ENCODE peak calls at places on chromosomes 16 and 17, in five cellular contexts. One of them, this sample, is unnamed.

GRCh38 chr17:18858567-18859245 is 775 bp downstream of the PRPSAP2 start:
- DNase-seq in H1: no peak
- DNase-seq in aorta: no peak
- DNase-seq in endodermal cell: no peak
- DNase-seq in uterus: no peak
- DNase-seq in this sample: no peak

GRCh38 chr17:57935833-57936807 is 19.1 kb downstream of the CUEDC1 start:
- DNase-seq in aorta: no peak
- DNase-seq in endodermal cell: peak; percentile 88
- DNase-seq in H1: no peak
- DNase-seq in uterus: peak; percentile 83
- DNase-seq in this sample: peak; percentile 51

GRCh38 chr17:44971776-44972483 is 3.8 kb upstream of the C1QL1 start:
- DNase-seq in endodermal cell: peak; percentile 92
- DNase-seq in H1: no peak
- DNase-seq in uterus: no peak
- DNase-seq in aorta: no peak
- DNase-seq in this sample: peak; percentile 80

GRCh38 chr16:73605309-73605708 is 557.4 kb upstream of the ZFHX3 start:
- DNase-seq in endodermal cell: peak; percentile 46
- DNase-seq in aorta: no peak
- DNase-seq in uterus: no peak
- DNase-seq in H1: peak; percentile 19
- DNase-seq in this sample: peak; percentile 15

GRCh38 chr16:67431077-67431804 is at the start of gene HSD11B2:
- DNase-seq in endodermal cell: peak; percentile 90
- DNase-seq in H1: no peak
- DNase-seq in aorta: peak; percentile 80
- DNase-seq in uterus: peak; percentile 74
- DNase-seq in this sample: peak; percentile 96

GRCh38 chr16:66853261-66854139 is 9.3 kb downstream of the CA7 start:
- DNase-seq in H1: no peak
- DNase-seq in aorta: peak; percentile 61
- DNase-seq in uterus: no peak
- DNase-seq in endodermal cell: peak; percentile 26
- DNase-seq in this sample: peak; percentile 35

GRCh38 chr16:66569131-66569530 is 2.9 kb downstream of the CMTM1 start:
- DNase-seq in endodermal cell: no peak
- DNase-seq in uterus: no peak
- DNase-seq in aorta: no peak
- DNase-seq in H1: no peak
- DNase-seq in this sample: no peak

GRCh38 chr16:24721830-24722238 is 7.6 kb upstream of the TNRC6A start:
- DNase-seq in H1: no peak
- DNase-seq in uterus: no peak
- DNase-seq in endodermal cell: no peak
- DNase-seq in aorta: no peak
- DNase-seq in this sample: no peak

GRCh38 chr16:50683689-50684374 is 2.7 kb upstream of the SNX20 start:
- DNase-seq in aorta: peak; percentile 66
- DNase-seq in H1: no peak
- DNase-seq in endodermal cell: no peak
- DNase-seq in uterus: no peak
- DNase-seq in this sample: no peak

GRCh38 chr16:86970279-86970678 is 346.9 kb downstream of the C16orf95 start:
- DNase-seq in uterus: no peak
- DNase-seq in H1: no peak
- DNase-seq in aorta: peak; percentile 37
- DNase-seq in endodermal cell: no peak
- DNase-seq in this sample: no peak

GRCh38 chr16:2081685-2082084 is 33.9 kb downstream of the TSC2 start:
- DNase-seq in aorta: no peak
- DNase-seq in H1: no peak
- DNase-seq in uterus: no peak
- DNase-seq in endodermal cell: no peak
- DNase-seq in this sample: peak; percentile 67

GRCh38 chr16:19559242-19559910 is 3.9 kb downstream of the VPS35L start:
- DNase-seq in H1: no peak
- DNase-seq in uterus: no peak
- DNase-seq in endodermal cell: peak; percentile 58
- DNase-seq in aorta: no peak
- DNase-seq in this sample: peak; percentile 43

GRCh38 chr17:28878981-28879380 is 18.6 kb downstream of the FLOT2 start:
- DNase-seq in uterus: no peak
- DNase-seq in endodermal cell: peak; percentile 94
- DNase-seq in aorta: no peak
- DNase-seq in H1: peak; percentile 67
- DNase-seq in this sample: peak; percentile 94

GRCh38 chr16:79648846-79649245 is 48.3 kb upstream of the MAF start:
- DNase-seq in endodermal cell: no peak
- DNase-seq in uterus: no peak
- DNase-seq in H1: no peak
- DNase-seq in aorta: no peak
- DNase-seq in this sample: no peak

GRCh38 chr17:49290690-49291326 is 60.2 kb upstream of the PHOSPHO1 start:
- DNase-seq in H1: no peak
- DNase-seq in endodermal cell: peak; percentile 63
- DNase-seq in uterus: no peak
- DNase-seq in aorta: no peak
- DNase-seq in this sample: peak; percentile 50

GRCh38 chr16:59114790-59115189 is 380.7 kb upstream of the GOT2 start:
- DNase-seq in uterus: no peak
- DNase-seq in aorta: no peak
- DNase-seq in endodermal cell: no peak
- DNase-seq in H1: no peak
- DNase-seq in this sample: no peak

GRCh38 chr17:74605361-74605760 is 13.3 kb upstream of the CD300LD start:
- DNase-seq in endodermal cell: no peak
- DNase-seq in aorta: peak; percentile 83
- DNase-seq in uterus: peak; percentile 46
- DNase-seq in H1: no peak
- DNase-seq in this sample: no peak

GRCh38 chr17:40362696-40363479 is 1.6 kb downstream of the GJD3 start:
- DNase-seq in endodermal cell: peak; percentile 98
- DNase-seq in aorta: peak; percentile 91
- DNase-seq in uterus: no peak
- DNase-seq in H1: no peak
- DNase-seq in this sample: peak; percentile 96

GRCh38 chr17:55444471-55445441 is 23.1 kb upstream of the MMD start:
- DNase-seq in uterus: no peak
- DNase-seq in H1: no peak
- DNase-seq in endodermal cell: no peak
- DNase-seq in aorta: no peak
- DNase-seq in this sample: no peak

GRCh38 chr17:13522749-13523148 is 79.0 kb downstream of the HS3ST3A1 start:
- DNase-seq in H1: no peak
- DNase-seq in aorta: no peak
- DNase-seq in uterus: no peak
- DNase-seq in endodermal cell: no peak
- DNase-seq in this sample: no peak

GRCh38 chr16:23081675-23082119 is 67.6 kb downstream of the USP31 start:
- DNase-seq in aorta: no peak
- DNase-seq in uterus: no peak
- DNase-seq in H1: no peak
- DNase-seq in endodermal cell: no peak
- DNase-seq in this sample: no peak

GRCh38 chr16:7866144-7866543 is 533.5 kb downstream of the RBFOX1 start:
- DNase-seq in endodermal cell: no peak
- DNase-seq in aorta: no peak
- DNase-seq in H1: no peak
- DNase-seq in uterus: no peak
- DNase-seq in this sample: no peak

GRCh38 chr17:74417178-74418045 is 14.5 kb upstream of the GPRC5C start:
- DNase-seq in aorta: no peak
- DNase-seq in endodermal cell: no peak
- DNase-seq in uterus: no peak
- DNase-seq in H1: no peak
- DNase-seq in this sample: peak; percentile 54

GRCh38 chr17:18230288-18231141 is 5.1 kb downstream of the LLGL1 start:
- DNase-seq in H1: no peak
- DNase-seq in uterus: no peak
- DNase-seq in aorta: no peak
- DNase-seq in endodermal cell: no peak
- DNase-seq in this sample: no peak

GRCh38 chr17:50268040-50268439 is 6.2 kb upstream of the TMEM92 start:
- DNase-seq in uterus: no peak
- DNase-seq in H1: no peak
- DNase-seq in aorta: no peak
- DNase-seq in endodermal cell: no peak
- DNase-seq in this sample: peak; percentile 10

GRCh38 chr17:28544402-28545140 is 7.9 kb downstream of the UNC119 start:
- DNase-seq in aorta: no peak
- DNase-seq in endodermal cell: peak; percentile 57
- DNase-seq in H1: no peak
- DNase-seq in uterus: no peak
- DNase-seq in this sample: peak; percentile 43

GRCh38 chr16:26454102-26454501 is 612.6 kb upstream of the C16orf82 start:
- DNase-seq in endodermal cell: no peak
- DNase-seq in aorta: no peak
- DNase-seq in H1: no peak
- DNase-seq in uterus: no peak
- DNase-seq in this sample: no peak

GRCh38 chr16:82201906-82202305 is 31.9 kb upstream of the MPHOSPH6 start:
- DNase-seq in endodermal cell: no peak
- DNase-seq in aorta: no peak
- DNase-seq in uterus: peak; percentile 45
- DNase-seq in H1: no peak
- DNase-seq in this sample: no peak

GRCh38 chr16:30354423-30355143 is 525 bp downstream of the CD2BP2 start:
- DNase-seq in aorta: peak; percentile 53
- DNase-seq in uterus: no peak
- DNase-seq in endodermal cell: no peak
- DNase-seq in H1: no peak
- DNase-seq in this sample: peak; percentile 86

GRCh38 chr17:27882162-27882840 is 10.9 kb downstream of the LYRM9 start:
- DNase-seq in aorta: no peak
- DNase-seq in endodermal cell: no peak
- DNase-seq in H1: no peak
- DNase-seq in uterus: no peak
- DNase-seq in this sample: no peak

GRCh38 chr17:57948169-57948554 is 7.0 kb downstream of the CUEDC1 start:
- DNase-seq in H1: no peak
- DNase-seq in endodermal cell: no peak
- DNase-seq in aorta: peak; percentile 34
- DNase-seq in uterus: peak; percentile 52
- DNase-seq in this sample: no peak

GRCh38 chr17:42311240-42312034 is 23.1 kb downstream of the STAT5A start:
- DNase-seq in uterus: peak; percentile 93
- DNase-seq in H1: no peak
- DNase-seq in aorta: peak; percentile 91
- DNase-seq in endodermal cell: no peak
- DNase-seq in this sample: peak; percentile 80

GRCh38 chr17:42312285-42313130 is 24.2 kb downstream of the STAT5A start:
- DNase-seq in aorta: peak; percentile 94
- DNase-seq in H1: no peak
- DNase-seq in endodermal cell: peak; percentile 98
- DNase-seq in uterus: peak; percentile 86
- DNase-seq in this sample: peak; percentile 96

GRCh38 chr17:42313389-42313772 is 25.1 kb downstream of the STAT5A start:
- DNase-seq in endodermal cell: no peak
- DNase-seq in uterus: no peak
- DNase-seq in aorta: no peak
- DNase-seq in H1: no peak
- DNase-seq in this sample: peak; percentile 52

GRCh38 chr17:42310281-42311156 is 22.2 kb downstream of the STAT5A start:
- DNase-seq in aorta: no peak
- DNase-seq in uterus: peak; percentile 27
- DNase-seq in endodermal cell: peak; percentile 82
- DNase-seq in H1: no peak
- DNase-seq in this sample: peak; percentile 66

GRCh38 chr17:42312035-42312284 is 23.7 kb downstream of the STAT5A start:
- DNase-seq in endodermal cell: no peak
- DNase-seq in H1: no peak
- DNase-seq in uterus: no peak
- DNase-seq in aorta: no peak
- DNase-seq in this sample: no peak
- H3K4me3 ChIP-seq in endodermal cell: no peak overlapping the region
- H3K4me3 ChIP-seq in H1: peak overlapping the region; percentile 26
- H3K4me3 ChIP-seq in uterus: no peak overlapping the region
- H3K4me3 ChIP-seq in aorta: no peak overlapping the region
- H3K4me3 ChIP-seq in this sample: no peak overlapping the region

GRCh38 chr16:88723911-88724310 is 17.6 kb downstream of the CTU2 start:
- DNase-seq in H1: no peak
- DNase-seq in aorta: no peak
- DNase-seq in endodermal cell: no peak
- DNase-seq in uterus: no peak
- DNase-seq in this sample: no peak
- H3K36me3 ChIP-seq in H1: peaks cover 7% of the 10 kb centered on the region
- H3K36me3 ChIP-seq in aorta: no peaks in the 10 kb centered on the region
- H3K36me3 ChIP-seq in endodermal cell: peaks cover 3% of the 10 kb centered on the region
- H3K36me3 ChIP-seq in uterus: no peaks in the 10 kb centered on the region
- H3K36me3 ChIP-seq in this sample: peaks cover 3% of the 10 kb centered on the region

GRCh38 chr17:79108870-79109269 is 34.2 kb downstream of the ENGASE start:
- DNase-seq in aorta: no peak
- DNase-seq in endodermal cell: no peak
- DNase-seq in H1: no peak
- DNase-seq in uterus: no peak
- DNase-seq in this sample: no peak

GRCh38 chr17:79113699-79114098 is 39.1 kb downstream of the ENGASE start:
- DNase-seq in uterus: no peak
- DNase-seq in aorta: no peak
- DNase-seq in endodermal cell: no peak
- DNase-seq in H1: no peak
- DNase-seq in this sample: no peak

GRCh38 chr17:79112471-79112870 is 37.8 kb downstream of the ENGASE start:
- DNase-seq in uterus: no peak
- DNase-seq in aorta: no peak
- DNase-seq in endodermal cell: no peak
- DNase-seq in H1: no peak
- DNase-seq in this sample: no peak

GRCh38 chr17:79109584-79109983 is 35.0 kb downstream of the ENGASE start:
- DNase-seq in endodermal cell: peak; percentile 85
- DNase-seq in aorta: no peak
- DNase-seq in H1: no peak
- DNase-seq in uterus: no peak
- DNase-seq in this sample: peak; percentile 93

DNA sequence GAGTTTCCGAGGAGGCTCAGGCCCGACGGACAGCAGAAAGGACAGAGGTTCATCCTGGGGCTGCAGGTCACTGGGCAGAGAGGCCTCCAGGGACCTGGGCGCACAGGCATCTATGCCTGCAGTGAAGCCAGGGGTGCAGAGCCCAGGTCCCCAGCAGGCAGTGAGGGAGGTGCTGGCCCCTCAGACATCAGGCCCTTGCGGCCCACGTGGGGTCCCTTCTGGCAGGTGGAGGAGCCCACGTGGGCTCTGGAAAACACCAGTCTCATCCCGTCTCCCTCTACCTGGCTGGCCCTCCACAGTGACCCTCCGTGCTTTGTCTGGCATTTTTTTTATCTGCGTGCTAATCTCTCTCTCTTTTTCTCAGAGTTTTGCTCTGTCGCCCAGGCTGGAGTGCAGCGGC is 36.5 kb downstream of the ENGASE start:
- DNase-seq in aorta: no peak
- DNase-seq in uterus: no peak
- DNase-seq in H1: no peak
- DNase-seq in endodermal cell: no peak
- DNase-seq in this sample: no peak
- H3K27me3 ChIP-seq in aorta: no peaks in the 10 kb centered on the region
- H3K27me3 ChIP-seq in uterus: no peaks in the 10 kb centered on the region
- H3K27me3 ChIP-seq in H1: no peaks in the 10 kb centered on the region
- H3K27me3 ChIP-seq in endodermal cell: no peaks in the 10 kb centered on the region
- H3K27me3 ChIP-seq in this sample: no peaks in the 10 kb centered on the region

GRCh38 chr17:76139801-76140660 is 1.0 kb downstream of the FOXJ1 start:
- DNase-seq in uterus: no peak
- DNase-seq in H1: no peak
- DNase-seq in endodermal cell: peak; percentile 80
- DNase-seq in aorta: peak; percentile 76
- DNase-seq in this sample: peak; percentile 85
- H3K4me3 ChIP-seq in uterus: no peak overlapping the region
- H3K4me3 ChIP-seq in H1: peak overlapping the region; percentile 42
- H3K4me3 ChIP-seq in endodermal cell: peak overlapping the region; percentile 79
- H3K4me3 ChIP-seq in aorta: no peak overlapping the region
- H3K4me3 ChIP-seq in this sample: peak overlapping the region; percentile 55

This sample was measured in H7.